ENCODE peak calls at places on chromosomes 4 and X, in six cellular contexts. F is thyroid gland; S is tibial artery; A is left lung; J is naive thymus-derived CD4-positive, alpha-beta T cell; C is HCT116. B is an unnamed sample.
A peak's percentile ranks its signal among the peaks of the same experiment; 100 is the strongest.

GRCh38 chrX:106935175-106935574 is 15.0 kb downstream of the CLDN2 start:
- DNase-seq in F (peak; percentile 14), S (no peak), A (no peak), J (no peak), C (no peak), B (no peak)

GRCh38 chr4:40623707-40624106 is 6.0 kb downstream of the RBM47 start:
- DNase-seq in F (no peak), S (no peak), A (no peak), J (no peak), C (no peak), B (no peak)

GRCh38 chr4:68963389-68963788 is 11.8 kb upstream of the UGT2A3 start:
- DNase-seq in F (no peak), S (no peak), A (no peak), J (no peak), C (no peak), B (no peak)

GRCh38 chr4:20017439-20017838 is 234.3 kb upstream of the SLIT2 start:
- DNase-seq in F (no peak), S (no peak), A (no peak), J (no peak), C (no peak), B (no peak)

GRCh38 chr4:76197001-76197743 is 16.5 kb downstream of the SCARB2 start:
- DNase-seq in F (no peak), S (no peak), A (no peak), J (no peak), C (no peak), B (no peak)

GRCh38 chr4:85177092-85177491 is 210.6 kb upstream of the WDFY3 start:
- DNase-seq in F (no peak), S (no peak), A (no peak), J (no peak), C (no peak), B (no peak)

GRCh38 chrX:15973299-15973698 is 118.7 kb upstream of the AP1S2 start:
- DNase-seq in F (no peak), S (no peak), A (no peak), J (no peak), C (peak; percentile 21), B (no peak)

GRCh38 chr4:185134176-185134869 is 8.7 kb upstream of the SLC25A4 start:
- DNase-seq in F (no peak), S (no peak), A (no peak), J (no peak), C (peak; percentile 59), B (no peak)

GRCh38 chr4:81164623-81165416 is 50.2 kb downstream of the PRKG2 start:
- DNase-seq in F (no peak), S (no peak), A (no peak), J (no peak), C (peak; percentile 92), B (no peak)

GRCh38 chr4:24024597-24024996 is 134.8 kb upstream of the PPARGC1A start:
- DNase-seq in F (no peak), S (no peak), A (no peak), J (no peak), C (no peak), B (no peak)

GRCh38 chr4:173490817-173491518 is 39.1 kb downstream of the HAND2 start:
- DNase-seq in F (no peak), S (no peak), A (no peak), J (no peak), C (no peak), B (no peak)

GRCh38 chr4:124937993-124938392 is 225.5 kb upstream of the ANKRD50 start:
- DNase-seq in F (peak; percentile 18), S (no peak), A (no peak), J (no peak), C (no peak), B (no peak)

GRCh38 chrX:8201896-8202331 is 30.8 kb upstream of the VCX2 start:
- DNase-seq in F (no peak), S (no peak), A (no peak), J (no peak), C (no peak), B (no peak)

GRCh38 chr4:145271194-145271593 is 90.8 kb upstream of the OTUD4 start:
- DNase-seq in F (no peak), S (no peak), A (no peak), J (no peak), C (no peak), B (no peak)

GRCh38 chrX:19566359-19567141 is 51.2 kb upstream of the MAP3K15 start:
- DNase-seq in F (no peak), S (no peak), A (no peak), J (no peak), C (no peak), B (no peak)

GRCh38 chrX:21166302-21166982 is 207.8 kb upstream of the CNKSR2 start:
- DNase-seq in F (no peak), S (no peak), A (no peak), J (no peak), C (no peak), B (no peak)

GRCh38 chr4:15920723-15921591 is 17.6 kb downstream of the FGFBP1 start:
- DNase-seq in F (peak; percentile 67), S (peak; percentile 84), A (peak; percentile 70), J (no peak), C (peak; percentile 89), B (peak; percentile 68)

GRCh38 chr4:52914051-52914605 is 52.0 kb downstream of the RASL11B start:
- DNase-seq in F (no peak), S (no peak), A (no peak), J (no peak), C (no peak), B (no peak)

GRCh38 chr4:134216436-134216835 is 14.8 kb upstream of the PABPC4L start:
- DNase-seq in F (no peak), S (no peak), A (no peak), J (no peak), C (no peak), B (no peak)

GRCh38 chrX:124518888-124519287 is 172.5 kb downstream of the SH2D1A start:
- DNase-seq in F (no peak), S (no peak), A (no peak), J (no peak), C (no peak), B (no peak)

GRCh38 chr4:6245246-6246169 is 24.1 kb upstream of the WFS1 start:
- DNase-seq in F (peak; percentile 19), S (no peak), A (no peak), J (no peak), C (no peak), B (no peak)

GRCh38 chrX:13760428-13760827 is 25.9 kb downstream of the OFD1 start:
- DNase-seq in F (no peak), S (no peak), A (no peak), J (no peak), C (no peak), B (no peak)

GRCh38 chrX:19789782-19790181 is 97.6 kb downstream of the SH3KBP1 start:
- DNase-seq in F (no peak), S (no peak), A (no peak), J (no peak), C (no peak), B (no peak)

GRCh38 chrX:56764153-56764974 is 35.3 kb downstream of the NBDY start:
- DNase-seq in F (peak; percentile 53), S (peak; percentile 26), A (no peak), J (peak; percentile 50), C (peak; percentile 19), B (no peak)

GRCh38 chr4:121164291-121164690 is at the start of gene TNIP3:
- DNase-seq in F (no peak), S (no peak), A (no peak), J (no peak), C (no peak), B (no peak)
- H3K4me3 ChIP-seq in F (no peak within 1 kb of the TSS), S (no peak within 1 kb of the TSS), A (no peak within 1 kb of the TSS), J (no peak within 1 kb of the TSS), C (no peak within 1 kb of the TSS), B (no peak within 1 kb of the TSS)

GRCh38 chrX:1397441-1397840 is 5.5 kb upstream of the SLC25A6 start:
- DNase-seq in F (no peak), S (no peak), A (peak; percentile 29), J (peak; percentile 18), C (no peak), B (peak; percentile 36)
- H3K36me3 ChIP-seq in F (no peaks in the 10 kb centered on the region), S (peaks cover 6% of the 10 kb centered on the region), A (no peaks in the 10 kb centered on the region), J (no peaks in the 10 kb centered on the region), C (no peaks in the 10 kb centered on the region), B (peaks cover 11% of the 10 kb centered on the region)

GRCh38 chr4:7827566-7827965 is 112.1 kb downstream of the AFAP1 start:
- DNase-seq in F (no peak), S (peak; percentile 10), A (no peak), J (no peak), C (no peak), B (no peak)
- H3K4me1 ChIP-seq in F (peaks cover 5% of the 10 kb centered on the region), S (peaks cover 63% of the 10 kb centered on the region), A (peaks cover 19% of the 10 kb centered on the region), J (peaks cover 14% of the 10 kb centered on the region), C (peaks cover 12% of the 10 kb centered on the region), B (peaks cover 47% of the 10 kb centered on the region)

DNA sequence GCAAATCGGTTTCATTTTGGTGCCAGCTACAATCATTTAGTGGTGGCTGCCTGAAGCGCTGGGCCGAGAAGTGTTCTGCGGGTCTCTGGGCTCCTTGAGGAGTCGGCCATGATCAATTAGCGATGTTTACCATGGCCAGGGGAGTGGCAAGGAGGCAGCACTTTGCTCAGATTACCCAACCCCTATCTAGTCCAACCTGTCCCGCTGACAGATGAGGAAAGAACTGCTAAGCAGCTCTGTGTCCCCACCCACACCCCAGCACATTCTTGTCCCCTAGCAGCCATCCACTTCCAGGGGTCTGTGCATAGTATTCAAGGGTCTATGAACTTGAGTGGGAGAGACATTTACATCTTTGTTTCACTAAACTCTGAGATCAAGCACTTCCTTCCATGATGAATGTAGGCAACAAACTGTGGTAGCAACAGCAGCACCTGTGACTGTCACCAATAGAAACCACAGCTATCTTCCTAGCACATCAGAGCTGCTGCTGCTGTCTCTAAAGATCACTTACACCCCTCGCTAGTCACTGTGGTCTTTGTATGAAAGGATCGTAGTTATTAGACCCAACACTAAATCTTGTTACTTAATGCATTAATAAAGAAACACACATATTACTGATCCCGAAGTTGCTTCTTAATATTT is 331.6 kb downstream of the BCOR start:
- DNase-seq in F (no peak), S (no peak), A (no peak), J (peak; percentile 32), C (no peak), B (no peak)
- H3K4me3 ChIP-seq in F (no peak overlapping the region), S (no peak overlapping the region), A (no peak overlapping the region), J (peak overlapping the region; percentile 37), C (no peak overlapping the region), B (no peak overlapping the region)

GRCh38 chr4:4274226-4274625 is 15.7 kb downstream of the LYAR start:
- DNase-seq in F (no peak), S (no peak), A (no peak), J (no peak), C (no peak), B (no peak)

GRCh38 chr4:4270529-4270928 is 19.4 kb downstream of the LYAR start:
- DNase-seq in F (no peak), S (no peak), A (no peak), J (no peak), C (no peak), B (no peak)

GRCh38 chr4:4269326-4269725 is 20.6 kb downstream of the LYAR start:
- DNase-seq in F (peak; percentile 2), S (no peak), A (no peak), J (no peak), C (no peak), B (no peak)

GRCh38 chr4:4269856-4270255 is 20.1 kb downstream of the LYAR start:
- DNase-seq in F (no peak), S (no peak), A (no peak), J (no peak), C (no peak), B (no peak)

GRCh38 chr4:4271912-4272311 is 18.0 kb downstream of the LYAR start:
- DNase-seq in F (no peak), S (no peak), A (no peak), J (no peak), C (no peak), B (peak; percentile 74)
- H3K36me3 ChIP-seq in F (peaks cover 31% of the 10 kb centered on the region), S (peaks cover 62% of the 10 kb centered on the region), A (no peaks in the 10 kb centered on the region), J (no peaks in the 10 kb centered on the region), C (peaks cover 61% of the 10 kb centered on the region), B (peaks cover 53% of the 10 kb centered on the region)

B was measured in upper lobe of right lung.